ENCODE peak calls at places on chromosomes 16 and 17, in four cellular contexts. X is thoracic aorta, A is A673, Q is astrocyte. Z is an unnamed sample.

GRCh38 chr17:41329279-41329925 is 13.9 kb upstream of the KRTAP17-1 start:
- DNase-seq in X (no peak), A (peak), Q (peak), Z (no peak)

GRCh38 chr16:4506450-4506849 is 30.3 kb downstream of the HMOX2 start:
- DNase-seq in Q (peak), X (no peak), A (peak), Z (peak)

GRCh38 chr17:7238418-7239090 is 703 bp downstream of the PHF23 start:
- DNase-seq in X (no peak), Q (no peak), A (no peak), Z (no peak)

GRCh38 chr16:86945166-86945900 is 367.0 kb downstream of the FOXL1 start:
- DNase-seq in X (no peak), Q (no peak), A (no peak), Z (no peak)

GRCh38 chr16:74492976-74493375 is 71.7 kb upstream of the CLEC18B start:
- DNase-seq in X (no peak), Q (no peak), A (no peak), Z (no peak)

GRCh38 chr16:12362482-12363458 is 386.2 kb downstream of the SNX29 start:
- DNase-seq in X (no peak), Q (peak), A (no peak), Z (no peak)

GRCh38 chr16:29925805-29926674 is at the start of gene KCTD13:
- DNase-seq in Q (peak), A (peak), X (peak), Z (peak)

GRCh38 chr16:88983157-88983556 is 6.2 kb upstream of the CBFA2T3 start:
- DNase-seq in A (no peak), Q (no peak), X (no peak), Z (no peak)

GRCh38 chr16:69187387-69187890 is 475 bp downstream of the SNTB2 start:
- DNase-seq in A (no peak), X (no peak), Q (no peak), Z (peak)

GRCh38 chr17:60439501-60439900 is 17.2 kb downstream of the CHCT1 start:
- DNase-seq in A (peak), X (no peak), Q (peak), Z (no peak)

GRCh38 chr17:55225237-55225636 is 39.5 kb upstream of the HLF start:
- DNase-seq in A (no peak), Q (no peak), X (no peak), Z (no peak)

GRCh38 chr16:29684671-29685070 is 5.7 kb downstream of the QPRT start:
- DNase-seq in X (no peak), A (peak), Q (no peak), Z (no peak)

GRCh38 chr17:4858068-4858879 is 25.1 kb downstream of the MINK1 start:
- DNase-seq in X (no peak), Q (no peak), A (no peak), Z (peak)

GRCh38 chr17:9389116-9389515 is 186.5 kb downstream of the STX8 start:
- DNase-seq in Q (peak), A (peak), X (no peak), Z (no peak)

GRCh38 chr17:28579526-28579925 is 2.8 kb upstream of the ALDOC start:
- DNase-seq in Q (no peak), X (no peak), A (no peak), Z (no peak)

GRCh38 chr17:17044846-17045561 is 2.7 kb downstream of the MPRIP start:
- DNase-seq in A (peak), X (no peak), Q (peak), Z (peak)

GRCh38 chr17:75557075-75557851 is 30.3 kb upstream of the MYO15B start:
- DNase-seq in A (no peak), X (no peak), Q (peak), Z (peak)

GRCh38 chr17:5122586-5123342 is 6.9 kb downstream of the USP6 start:
- DNase-seq in X (no peak), A (peak), Q (no peak), Z (no peak)

GRCh38 chr16:86773339-86773715 is 195.0 kb downstream of the FOXL1 start:
- DNase-seq in Q (peak), X (no peak), A (no peak), Z (no peak)

GRCh38 chr16:82954224-82954929 is 327.6 kb downstream of the CDH13 start:
- DNase-seq in A (no peak), X (no peak), Q (peak), Z (no peak)

DNA sequence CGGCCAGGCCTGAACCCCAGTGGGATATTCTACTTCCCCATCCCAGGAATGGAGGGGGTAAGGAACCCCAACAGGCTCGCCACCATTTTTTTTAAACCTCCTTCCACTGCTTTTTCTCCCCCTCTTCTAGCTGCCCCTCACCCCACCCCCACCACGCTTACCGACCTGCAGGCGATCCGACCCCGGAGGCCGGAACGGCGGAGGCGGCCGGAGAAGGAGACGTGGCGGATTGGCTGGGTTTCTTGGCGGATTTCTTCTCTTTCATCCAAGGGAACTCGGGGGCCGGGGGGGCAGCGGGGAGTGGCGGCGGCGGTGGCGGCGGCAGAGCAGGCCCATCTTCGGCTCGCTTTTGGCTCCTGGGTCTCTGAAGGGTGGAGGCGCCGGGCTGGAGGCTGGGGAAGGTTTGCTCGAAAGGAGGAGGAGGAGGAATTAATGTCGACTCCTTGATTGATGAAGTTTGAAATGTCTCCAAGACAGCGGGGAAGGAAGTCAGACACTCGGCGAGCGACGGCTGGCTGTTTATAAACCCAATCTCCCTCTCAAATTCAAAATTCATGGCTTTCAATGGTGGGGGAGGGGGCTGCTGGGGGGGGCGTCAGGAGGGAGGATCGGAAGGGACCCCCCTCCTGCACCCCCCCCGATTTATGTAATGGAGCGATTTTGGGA is 420 bp downstream of the HOXB2 start:
- DNase-seq in X (peak), Q (peak), A (peak), Z (peak)
- H3K4me3 ChIP-seq in X (peak), Q (peak), A (peak), Z (peak)

DNA sequence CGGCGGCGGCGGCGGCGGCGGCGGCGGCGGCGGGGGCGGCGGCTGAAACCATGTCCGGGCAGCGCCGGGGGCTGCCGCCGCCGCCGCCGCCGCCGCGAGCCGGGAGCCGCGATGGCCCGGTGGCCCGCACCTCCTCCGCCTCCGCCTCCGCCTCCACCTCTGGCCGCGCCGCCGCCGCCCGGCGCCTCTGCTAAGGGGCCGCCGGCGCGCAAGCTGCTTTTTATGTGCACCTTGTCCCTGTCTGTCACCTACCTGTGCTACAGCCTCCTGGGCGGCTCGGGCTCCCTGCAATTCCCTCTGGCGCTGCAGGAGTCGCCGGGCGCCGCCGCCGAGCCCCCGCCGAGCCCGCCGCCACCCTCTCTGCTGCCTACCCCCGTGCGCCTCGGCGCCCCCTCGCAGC is 548 bp downstream of the HS3ST4 start:
- DNase-seq in X (no peak), Q (no peak), A (peak), Z (no peak)
- H3K4me3 ChIP-seq in X (no peak), Q (no peak), A (peak), Z (no peak)

DNA sequence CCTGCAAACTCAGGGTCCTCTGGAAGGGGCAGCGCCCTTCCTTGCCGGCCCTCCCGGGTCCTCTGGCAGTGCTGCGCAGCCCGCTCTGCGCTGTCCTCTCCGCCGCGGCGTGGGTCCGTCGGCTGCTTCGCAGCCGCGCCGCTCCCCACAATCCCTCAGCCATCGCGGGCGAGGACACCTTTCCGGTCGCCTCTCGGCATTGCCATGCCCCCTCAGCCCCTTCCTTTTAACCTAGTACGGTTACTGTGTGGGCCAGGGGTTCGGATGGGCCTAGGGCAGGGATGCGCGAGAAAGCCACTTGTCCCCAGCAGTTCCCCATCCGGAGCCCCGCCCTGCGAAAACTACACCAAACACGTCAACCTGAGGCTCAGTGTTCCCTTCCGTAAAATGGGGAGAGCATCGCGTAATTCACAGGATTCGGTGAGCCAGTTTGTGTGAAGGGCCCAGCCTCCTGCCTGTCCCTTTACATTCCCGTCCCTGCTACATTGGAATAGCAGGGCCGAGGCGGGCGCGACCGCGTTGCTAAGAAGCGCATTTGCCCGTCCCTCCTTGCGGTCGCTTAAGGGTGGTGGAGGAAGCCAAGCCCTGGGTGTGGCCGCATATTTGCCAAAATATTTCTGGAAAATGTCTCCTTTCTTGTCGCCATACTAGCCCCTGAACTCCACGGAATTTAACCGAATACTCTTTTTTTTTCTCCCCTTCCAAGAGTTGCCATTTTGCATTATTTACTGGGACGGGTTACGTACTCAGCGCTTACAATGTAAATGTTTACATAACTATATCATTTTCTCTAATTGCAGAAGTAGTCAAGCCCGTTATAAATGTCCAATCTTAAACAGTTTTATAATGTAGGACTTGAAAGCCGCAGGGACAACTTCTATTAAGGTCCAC is 13.2 kb downstream of the COPZ2 start:
- DNase-seq in A (peak), Q (peak), X (no peak), Z (peak)
- H3K4me3 ChIP-seq in A (peak), Q (peak), X (peak), Z (peak)

DNA sequence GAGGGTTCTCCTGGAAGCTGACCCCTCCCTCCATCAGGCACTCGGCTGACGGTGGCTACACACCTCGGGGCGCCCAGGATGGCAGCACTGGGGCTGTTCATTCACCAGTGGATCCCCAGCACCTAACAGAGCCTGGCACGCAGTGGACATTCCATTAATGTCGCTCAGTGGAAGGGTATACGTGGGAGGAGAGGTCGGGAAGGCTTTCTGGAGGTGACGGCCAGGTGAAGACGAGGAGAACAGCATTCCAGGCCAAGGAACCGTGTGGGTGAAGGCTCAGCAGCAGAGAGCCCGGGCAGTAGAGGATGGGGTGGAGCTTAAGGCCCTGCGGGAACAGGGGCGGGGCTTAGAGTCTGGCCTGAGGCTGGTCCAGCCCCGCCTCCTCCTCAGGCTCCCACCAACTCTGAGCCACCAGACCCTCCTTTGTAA is 2.5 kb upstream of the HS3ST6 start:
- DNase-seq in A (peak), Q (no peak), X (no peak), Z (no peak)
- H3K4me3 ChIP-seq in A (no peak), Q (no peak), X (no peak), Z (no peak)

GRCh38 chr16:10180042-10180770 is 2.0 kb downstream of the GRIN2A start:
- DNase-seq in A (no peak), Q (no peak), X (no peak), Z (no peak)
- H3K4me3 ChIP-seq in A (no peak), Q (no peak), X (peak), Z (no peak)

GRCh38 chr17:32486701-32487459 is at the start of gene CDK5R1:
- DNase-seq in A (peak), X (no peak), Q (peak), Z (no peak)
- H3K4me3 ChIP-seq in A (peak), X (peak), Q (peak), Z (peak)

GRCh38 chr16:72937360-72937759 is 110.6 kb downstream of the ZFHX3 start:
- DNase-seq in X (no peak), A (no peak), Q (no peak), Z (no peak)

GRCh38 chr16:72937916-72938315 is 110.0 kb downstream of the ZFHX3 start:
- DNase-seq in Q (no peak), X (no peak), A (peak), Z (no peak)

GRCh38 chr16:72939247-72939646 is 108.7 kb downstream of the ZFHX3 start:
- DNase-seq in X (no peak), Q (peak), A (peak), Z (no peak)

GRCh38 chr16:72936408-72936807 is 111.5 kb downstream of the ZFHX3 start:
- DNase-seq in Q (no peak), A (no peak), X (no peak), Z (no peak)

DNA sequence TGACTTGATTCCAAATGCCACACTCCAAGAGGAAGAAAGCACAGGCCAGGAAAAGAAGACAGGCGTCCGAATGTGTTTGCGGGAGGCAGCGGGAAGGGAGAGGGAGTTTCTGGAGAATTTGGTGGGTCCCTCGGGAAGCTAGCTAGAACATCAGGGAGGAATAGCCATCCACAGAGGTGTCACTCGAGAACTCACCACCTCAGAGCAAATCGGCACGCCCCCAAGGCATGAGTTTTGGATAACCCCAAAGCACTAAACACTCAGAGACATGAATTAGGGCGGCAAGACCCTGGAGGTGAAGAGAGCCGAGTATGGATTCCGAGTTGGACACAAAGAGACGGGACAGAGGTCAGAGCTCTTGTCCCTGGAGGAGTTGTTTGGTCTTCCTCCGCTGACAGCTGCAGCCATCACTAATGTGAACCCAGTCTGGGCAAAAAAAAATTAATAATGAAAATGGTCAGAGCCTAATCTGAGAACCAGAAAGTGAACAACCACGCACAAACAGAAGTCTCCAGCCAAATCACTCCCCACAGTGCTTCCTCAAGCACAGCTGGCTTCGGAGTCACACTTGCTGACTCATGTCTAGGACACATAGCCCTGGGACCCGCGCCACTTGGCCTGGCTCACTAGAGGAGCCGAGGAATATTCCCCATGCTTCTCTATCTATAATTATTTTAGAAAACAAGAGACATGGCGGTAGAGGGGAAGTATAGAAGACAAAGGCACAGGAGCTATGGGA is 109.3 kb downstream of the ZFHX3 start:
- DNase-seq in A (peak), X (peak), Q (peak), Z (peak)
- H3K4me3 ChIP-seq in A (no peak), X (peak), Q (no peak), Z (no peak)

GRCh38 chr17:81250286-81251090 is 11.4 kb downstream of the NDUFAF8 start:
- DNase-seq in X (no peak), Q (no peak), A (no peak), Z (no peak)

GRCh38 chr17:81253358-81254131 is 14.4 kb downstream of the NDUFAF8 start:
- DNase-seq in X (no peak), Q (no peak), A (peak), Z (no peak)

GRCh38 chr17:81252336-81253329 is 13.5 kb downstream of the NDUFAF8 start:
- DNase-seq in Q (no peak), A (no peak), X (no peak), Z (no peak)

GRCh38 chr17:81251091-81251942 is 12.2 kb downstream of the NDUFAF8 start:
- DNase-seq in A (no peak), X (no peak), Q (no peak), Z (no peak)

GRCh38 chr17:81251943-81252301 is 12.8 kb downstream of the NDUFAF8 start:
- DNase-seq in A (peak), Q (no peak), X (no peak), Z (no peak)
- H3K4me3 ChIP-seq in A (no peak), Q (no peak), X (no peak), Z (no peak)